ENCODE peak calls at places on chromosomes 16 and 17, in ten cellular contexts. One of them, this sample, is unnamed.

GRCh38 chr16:18055411-18055916 is 281.1 kb downstream of the NPIPA8 start:
- DNase-seq in Peyer's patch: no peak
- DNase-seq in A549: no peak
- DNase-seq in HCT116: no peak
- DNase-seq in HepG2: no peak
- DNase-seq in sigmoid colon: no peak
- DNase-seq in IMR-90: no peak
- DNase-seq in stomach: no peak
- DNase-seq in adrenal gland: no peak
- DNase-seq in endothelial cell of umbilical vein: no peak
- DNase-seq in this sample: no peak

GRCh38 chr16:25092489-25092888 is 19.1 kb upstream of the LCMT1 start:
- DNase-seq in Peyer's patch: no peak
- DNase-seq in A549: no peak
- DNase-seq in HCT116: no peak
- DNase-seq in HepG2: no peak
- DNase-seq in sigmoid colon: no peak
- DNase-seq in IMR-90: no peak
- DNase-seq in stomach: no peak
- DNase-seq in adrenal gland: no peak
- DNase-seq in endothelial cell of umbilical vein: no peak
- DNase-seq in this sample: no peak

GRCh38 chr17:35214192-35214591 is 20.0 kb upstream of the SLC35G3 start:
- DNase-seq in Peyer's patch: peak; percentile 20
- DNase-seq in A549: no peak
- DNase-seq in HCT116: no peak
- DNase-seq in HepG2: no peak
- DNase-seq in sigmoid colon: no peak
- DNase-seq in IMR-90: no peak
- DNase-seq in stomach: no peak
- DNase-seq in adrenal gland: no peak
- DNase-seq in endothelial cell of umbilical vein: no peak
- DNase-seq in this sample: no peak

GRCh38 chr17:40056379-40057005 is 2.3 kb upstream of the MED24 start:
- DNase-seq in Peyer's patch: no peak
- DNase-seq in A549: no peak
- DNase-seq in HCT116: no peak
- DNase-seq in HepG2: no peak
- DNase-seq in sigmoid colon: no peak
- DNase-seq in IMR-90: no peak
- DNase-seq in stomach: no peak
- DNase-seq in adrenal gland: no peak
- DNase-seq in endothelial cell of umbilical vein: no peak
- DNase-seq in this sample: no peak

GRCh38 chr16:55280622-55281021 is 43.4 kb upstream of the IRX6 start:
- DNase-seq in Peyer's patch: no peak
- DNase-seq in A549: no peak
- DNase-seq in HCT116: no peak
- DNase-seq in HepG2: no peak
- DNase-seq in sigmoid colon: no peak
- DNase-seq in IMR-90: no peak
- DNase-seq in stomach: no peak
- DNase-seq in adrenal gland: no peak
- DNase-seq in endothelial cell of umbilical vein: no peak
- DNase-seq in this sample: no peak

GRCh38 chr16:89829630-89830437 is 1.6 kb downstream of the SPIRE2 start:
- DNase-seq in Peyer's patch: no peak
- DNase-seq in A549: no peak
- DNase-seq in HCT116: no peak
- DNase-seq in HepG2: peak; percentile 70
- DNase-seq in sigmoid colon: no peak
- DNase-seq in IMR-90: no peak
- DNase-seq in stomach: no peak
- DNase-seq in adrenal gland: no peak
- DNase-seq in endothelial cell of umbilical vein: no peak
- DNase-seq in this sample: no peak

GRCh38 chr16:29147710-29148425 is 163.0 kb downstream of the LAT start:
- DNase-seq in Peyer's patch: no peak
- DNase-seq in A549: no peak
- DNase-seq in HCT116: no peak
- DNase-seq in HepG2: no peak
- DNase-seq in sigmoid colon: no peak
- DNase-seq in IMR-90: no peak
- DNase-seq in stomach: no peak
- DNase-seq in adrenal gland: no peak
- DNase-seq in endothelial cell of umbilical vein: no peak
- DNase-seq in this sample: no peak

GRCh38 chr17:67700037-67700436 is 17.7 kb upstream of the NOL11 start:
- DNase-seq in Peyer's patch: no peak
- DNase-seq in A549: no peak
- DNase-seq in HCT116: no peak
- DNase-seq in HepG2: no peak
- DNase-seq in sigmoid colon: no peak
- DNase-seq in IMR-90: no peak
- DNase-seq in stomach: no peak
- DNase-seq in adrenal gland: no peak
- DNase-seq in endothelial cell of umbilical vein: no peak
- DNase-seq in this sample: no peak

GRCh38 chr16:67694611-67695010 is 24.5 kb downstream of the GFOD2 start:
- DNase-seq in Peyer's patch: no peak
- DNase-seq in A549: no peak
- DNase-seq in HCT116: no peak
- DNase-seq in HepG2: no peak
- DNase-seq in sigmoid colon: peak; percentile 18
- DNase-seq in IMR-90: no peak
- DNase-seq in stomach: no peak
- DNase-seq in adrenal gland: no peak
- DNase-seq in endothelial cell of umbilical vein: no peak
- DNase-seq in this sample: no peak

GRCh38 chr17:78324391-78325075 is 35.3 kb downstream of the SOCS3 start:
- DNase-seq in Peyer's patch: peak; percentile 47
- DNase-seq in A549: no peak
- DNase-seq in HCT116: no peak
- DNase-seq in HepG2: no peak
- DNase-seq in sigmoid colon: peak; percentile 94
- DNase-seq in IMR-90: peak; percentile 89
- DNase-seq in stomach: no peak
- DNase-seq in adrenal gland: peak; percentile 76
- DNase-seq in endothelial cell of umbilical vein: peak; percentile 97
- DNase-seq in this sample: peak; percentile 74
- TF ChIP-seq POLR2A in Peyer's patch: no peak
- TF ChIP-seq POLR2A in A549: no peak
- TF ChIP-seq POLR2A in HCT116: no peak
- TF ChIP-seq POLR2A in HepG2: no peak
- TF ChIP-seq POLR2A in sigmoid colon: no peak
- TF ChIP-seq POLR2A in IMR-90: no peak
- TF ChIP-seq POLR2A in stomach: no peak
- TF ChIP-seq POLR2A in adrenal gland: no peak
- TF ChIP-seq POLR2A in endothelial cell of umbilical vein: no peak
- TF ChIP-seq POLR2A in this sample: no peak

GRCh38 chr16:69754469-69755310 is at the start of gene NOB1:
- DNase-seq in Peyer's patch: peak; percentile 95
- DNase-seq in A549: peak; percentile 88
- DNase-seq in HCT116: peak; percentile 93
- DNase-seq in HepG2: peak; percentile 96
- DNase-seq in sigmoid colon: peak; percentile 98
- DNase-seq in IMR-90: peak; percentile 96
- DNase-seq in stomach: peak; percentile 97
- DNase-seq in adrenal gland: peak; percentile 97
- DNase-seq in endothelial cell of umbilical vein: peak; percentile 98
- DNase-seq in this sample: peak; percentile 93
- TF ChIP-seq POLR2A in Peyer's patch: peak; percentile 26
- TF ChIP-seq POLR2A in A549: peak; percentile 97
- TF ChIP-seq POLR2A in HCT116: peak; percentile 76
- TF ChIP-seq POLR2A in HepG2: peak; percentile 98
- TF ChIP-seq POLR2A in sigmoid colon: peak; percentile 11
- TF ChIP-seq POLR2A in IMR-90: peak; percentile 86
- TF ChIP-seq POLR2A in stomach: no peak
- TF ChIP-seq POLR2A in adrenal gland: peak; percentile 62
- TF ChIP-seq POLR2A in endothelial cell of umbilical vein: peak; percentile 97
- TF ChIP-seq POLR2A in this sample: peak; percentile 9

DNA sequence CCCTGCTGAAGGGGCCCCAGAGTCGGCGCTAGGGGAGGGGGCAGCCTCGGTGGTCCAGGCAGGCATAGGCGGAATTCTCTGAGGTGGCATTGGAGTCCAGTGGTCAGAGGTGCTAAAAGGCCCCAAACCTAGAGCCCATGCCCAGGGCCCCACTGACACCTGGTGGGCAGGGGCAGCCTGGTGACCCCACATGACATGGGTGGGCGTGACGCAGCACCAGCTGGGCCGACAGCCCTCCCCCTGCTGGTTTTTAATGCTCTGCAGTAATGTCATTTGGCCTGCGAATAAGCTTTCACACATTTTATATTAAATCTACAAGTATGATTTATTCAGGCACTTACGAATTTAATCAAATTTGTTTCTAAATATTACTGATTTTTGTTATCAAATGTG is 2.1 kb upstream of the RNPS1 start:
- DNase-seq in Peyer's patch: no peak
- DNase-seq in A549: no peak
- DNase-seq in HCT116: no peak
- DNase-seq in HepG2: no peak
- DNase-seq in sigmoid colon: no peak
- DNase-seq in IMR-90: no peak
- DNase-seq in stomach: no peak
- DNase-seq in adrenal gland: no peak
- DNase-seq in endothelial cell of umbilical vein: no peak
- DNase-seq in this sample: no peak
- TF ChIP-seq POLR2A in Peyer's patch: no peak
- TF ChIP-seq POLR2A in A549: no peak
- TF ChIP-seq POLR2A in HCT116: no peak
- TF ChIP-seq POLR2A in HepG2: no peak
- TF ChIP-seq POLR2A in sigmoid colon: no peak
- TF ChIP-seq POLR2A in IMR-90: no peak
- TF ChIP-seq POLR2A in stomach: no peak
- TF ChIP-seq POLR2A in adrenal gland: no peak
- TF ChIP-seq POLR2A in endothelial cell of umbilical vein: no peak
- TF ChIP-seq POLR2A in this sample: no peak

GRCh38 chr16:87838643-87839541 is 30.4 kb downstream of the SLC7A5 start:
- DNase-seq in Peyer's patch: no peak
- DNase-seq in A549: no peak
- DNase-seq in HCT116: no peak
- DNase-seq in HepG2: no peak
- DNase-seq in sigmoid colon: no peak
- DNase-seq in IMR-90: no peak
- DNase-seq in stomach: peak; percentile 81
- DNase-seq in adrenal gland: no peak
- DNase-seq in endothelial cell of umbilical vein: no peak
- DNase-seq in this sample: no peak

GRCh38 chr16:87835882-87836331 is 33.4 kb downstream of the SLC7A5 start:
- DNase-seq in Peyer's patch: no peak
- DNase-seq in A549: no peak
- DNase-seq in HCT116: no peak
- DNase-seq in HepG2: no peak
- DNase-seq in sigmoid colon: no peak
- DNase-seq in IMR-90: no peak
- DNase-seq in stomach: no peak
- DNase-seq in adrenal gland: no peak
- DNase-seq in endothelial cell of umbilical vein: no peak
- DNase-seq in this sample: no peak

GRCh38 chr16:87836346-87836843 is 32.9 kb downstream of the SLC7A5 start:
- DNase-seq in Peyer's patch: no peak
- DNase-seq in A549: no peak
- DNase-seq in HCT116: no peak
- DNase-seq in HepG2: no peak
- DNase-seq in sigmoid colon: no peak
- DNase-seq in IMR-90: no peak
- DNase-seq in stomach: no peak
- DNase-seq in adrenal gland: no peak
- DNase-seq in endothelial cell of umbilical vein: no peak
- DNase-seq in this sample: no peak

GRCh38 chr16:87837627-87838289 is 31.5 kb downstream of the SLC7A5 start:
- DNase-seq in Peyer's patch: no peak
- DNase-seq in A549: no peak
- DNase-seq in HCT116: no peak
- DNase-seq in HepG2: no peak
- DNase-seq in sigmoid colon: no peak
- DNase-seq in IMR-90: no peak
- DNase-seq in stomach: no peak
- DNase-seq in adrenal gland: no peak
- DNase-seq in endothelial cell of umbilical vein: no peak
- DNase-seq in this sample: no peak

GRCh38 chr16:87836844-87837581 is 32.3 kb downstream of the SLC7A5 start:
- DNase-seq in Peyer's patch: no peak
- DNase-seq in A549: no peak
- DNase-seq in HCT116: no peak
- DNase-seq in HepG2: no peak
- DNase-seq in sigmoid colon: no peak
- DNase-seq in IMR-90: no peak
- DNase-seq in stomach: no peak
- DNase-seq in adrenal gland: no peak
- DNase-seq in endothelial cell of umbilical vein: peak; percentile 82
- DNase-seq in this sample: no peak
- TF ChIP-seq POLR2A in Peyer's patch: no peak
- TF ChIP-seq POLR2A in A549: no peak
- TF ChIP-seq POLR2A in HCT116: no peak
- TF ChIP-seq POLR2A in HepG2: no peak
- TF ChIP-seq POLR2A in sigmoid colon: no peak
- TF ChIP-seq POLR2A in IMR-90: peak; percentile 10
- TF ChIP-seq POLR2A in stomach: no peak
- TF ChIP-seq POLR2A in adrenal gland: no peak
- TF ChIP-seq POLR2A in endothelial cell of umbilical vein: no peak
- TF ChIP-seq POLR2A in this sample: no peak